ENCODE peak calls at places on chromosomes 3 and 15, in five cellular contexts. S is gastrocnemius medialis, P is uterus, V is ovary, U is heart left ventricle. M is an unnamed sample.
A peak's percentile ranks its signal among the peaks of the same experiment; 100 is the strongest.

GRCh38 chr3:33184863-33185262 is 33.7 kb downstream of the SUSD5 start:
- DNase-seq in S (no peak), P (no peak), V (no peak), U (no peak), M (no peak)

GRCh38 chr3:187403768-187404270 is 35.6 kb downstream of the RTP4 start:
- DNase-seq in S (no peak), P (peak; percentile 15), V (no peak), U (no peak), M (no peak)

GRCh38 chr15:92365079-92365478 is 28.6 kb upstream of the ST8SIA2 start:
- DNase-seq in S (no peak), P (no peak), V (no peak), U (no peak), M (no peak)

GRCh38 chr3:60841355-60841754 is 409.9 kb downstream of the FHIT start:
- DNase-seq in S (no peak), P (no peak), V (no peak), U (no peak), M (no peak)

GRCh38 chr3:132912416-132912753 is 125.8 kb upstream of the TMEM108 start:
- DNase-seq in S (no peak), P (no peak), V (no peak), U (no peak), M (no peak)

GRCh38 chr3:121660356-121661171 is at the start of gene HCLS1:
- DNase-seq in S (peak; percentile 25), P (no peak), V (no peak), U (peak; percentile 54), M (peak; percentile 18)

GRCh38 chr15:57237282-57237642 is 139.0 kb upstream of the CGNL1 start:
- DNase-seq in S (no peak), P (no peak), V (no peak), U (no peak), M (no peak)

GRCh38 chr3:122916580-122916979 is 111.0 kb downstream of the SEMA5B start:
- DNase-seq in S (no peak), P (no peak), V (no peak), U (no peak), M (no peak)

GRCh38 chr3:39137991-39138803 is 15.2 kb downstream of the CSRNP1 start:
- DNase-seq in S (no peak), P (no peak), V (no peak), U (no peak), M (no peak)

GRCh38 chr15:98123834-98124233 is 163.3 kb downstream of the ARRDC4 start:
- DNase-seq in S (no peak), P (no peak), V (no peak), U (no peak), M (no peak)

GRCh38 chr15:60830479-60830878 is 351.5 kb upstream of the ICE2 start:
- DNase-seq in S (no peak), P (no peak), V (no peak), U (no peak), M (no peak)

GRCh38 chr15:72982750-72983149 is 69.5 kb upstream of the NEO1 start:
- DNase-seq in S (no peak), P (no peak), V (no peak), U (no peak), M (no peak)

GRCh38 chr15:66094331-66094730 is 159.2 kb downstream of the MEGF11 start:
- DNase-seq in S (no peak), P (no peak), V (no peak), U (no peak), M (no peak)

GRCh38 chr3:31114929-31115283 is 220.4 kb upstream of the GADL1 start:
- DNase-seq in S (no peak), P (no peak), V (no peak), U (no peak), M (no peak)

GRCh38 chr3:120791958-120792357 is 49.4 kb downstream of the GTF2E1 start:
- DNase-seq in S (no peak), P (no peak), V (no peak), U (no peak), M (no peak)

GRCh38 chr3:123285479-123285878 is 83.7 kb downstream of the SEC22A start:
- DNase-seq in S (no peak), P (no peak), V (no peak), U (no peak), M (no peak)

GRCh38 chr15:66294157-66294931 is 976 bp downstream of the DIS3L start:
- DNase-seq in S (no peak), P (peak; percentile 16), V (no peak), U (no peak), M (peak; percentile 27)

GRCh38 chr15:66066005-66066404 is 187.5 kb downstream of the MEGF11 start:
- DNase-seq in S (no peak), P (no peak), V (no peak), U (no peak), M (no peak)

GRCh38 chr15:78626611-78627010 is 5.8 kb upstream of the CHRNA3 start:
- DNase-seq in S (no peak), P (no peak), V (no peak), U (no peak), M (no peak)

GRCh38 chr15:92393287-92393993 is at the start of gene ST8SIA2:
- DNase-seq in S (no peak), P (no peak), V (no peak), U (no peak), M (no peak)

DNA sequence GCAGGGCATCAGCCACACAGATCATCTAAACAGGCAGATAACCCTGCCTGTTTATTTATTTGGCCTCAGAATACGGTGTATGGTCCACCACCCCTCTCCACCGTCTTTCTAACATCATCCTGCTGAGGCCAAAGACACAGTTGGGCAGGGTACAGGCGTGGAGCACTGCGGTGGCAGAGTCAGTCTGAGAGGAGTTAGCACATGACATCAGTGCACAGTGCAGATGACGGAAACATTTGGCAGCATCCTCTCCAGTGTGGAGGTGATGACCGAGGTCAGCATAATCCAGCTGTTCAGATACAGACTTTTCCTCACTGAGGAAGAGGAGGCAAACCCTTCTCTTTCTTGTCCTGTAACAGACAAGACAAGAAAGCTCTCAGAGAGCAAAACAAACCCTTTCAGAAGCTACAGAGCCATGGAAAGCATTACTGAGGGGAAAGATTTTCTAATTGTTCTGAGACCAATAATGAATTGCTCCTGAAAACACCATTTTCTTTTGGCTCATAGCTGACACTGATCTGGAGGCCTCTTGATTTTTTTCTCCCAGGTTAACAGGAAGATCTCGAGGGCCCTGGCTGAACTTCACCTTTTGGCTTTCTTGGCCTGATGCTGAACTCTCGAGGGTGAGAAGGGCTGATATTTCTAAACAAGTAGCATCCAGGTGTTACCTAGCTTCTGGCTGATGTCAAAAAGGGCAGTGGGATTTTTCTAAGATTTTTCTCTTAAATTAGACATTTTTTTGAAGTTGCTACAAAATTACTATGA is 20.1 kb upstream of the NFKBIZ start:
- DNase-seq in S (peak; percentile 63), P (peak; percentile 73), V (peak; percentile 62), U (peak; percentile 76), M (peak; percentile 48)
- TF ChIP-seq POLR2A in S (no peak), P (peak; percentile 27), V (peak; percentile 19), U (no peak), M (no peak)

DNA sequence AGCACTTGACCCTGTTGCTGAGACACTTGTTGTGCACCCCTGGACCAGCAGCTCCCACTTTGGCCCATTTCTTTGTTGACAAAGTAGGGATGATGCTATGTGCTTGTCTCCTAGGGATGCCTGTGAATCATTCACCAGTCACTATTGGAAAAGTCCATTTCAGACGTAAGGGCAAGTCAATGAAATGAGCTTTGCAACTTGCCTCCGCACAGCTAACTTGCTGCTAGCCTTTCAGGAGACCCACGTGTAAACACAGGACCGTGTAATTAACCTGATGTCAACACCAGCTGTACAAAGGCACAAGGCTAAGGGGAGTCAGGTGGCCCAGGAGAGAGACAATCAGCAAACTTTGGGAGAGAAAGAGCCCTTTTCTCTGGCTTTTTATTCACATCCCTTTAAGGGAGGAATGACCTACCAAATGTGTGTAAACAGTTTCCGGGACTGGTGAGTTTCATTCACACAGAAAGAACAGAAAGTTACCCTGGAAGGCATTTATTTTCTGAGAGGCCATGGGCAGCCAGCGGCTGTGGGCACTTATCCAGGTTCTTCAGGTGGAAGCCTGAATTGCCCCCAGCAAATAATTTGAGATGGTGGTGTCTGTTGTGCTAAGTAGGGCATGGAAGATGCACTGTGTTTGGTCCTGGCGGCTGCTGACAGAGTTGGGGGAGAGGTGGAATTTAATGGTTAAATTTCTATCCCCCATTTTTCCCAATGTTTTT is 54.0 kb downstream of the TIPARP start:
- DNase-seq in S (no peak), P (no peak), V (no peak), U (no peak), M (no peak)
- H3K27ac ChIP-seq in S (no peak overlapping the region), P (no peak overlapping the region), V (no peak overlapping the region), U (no peak overlapping the region), M (no peak overlapping the region)

GRCh38 chr3:106844638-106845037 is 532.6 kb upstream of the CCDC54 start:
- DNase-seq in S (no peak), P (no peak), V (no peak), U (no peak), M (no peak)

GRCh38 chr3:106848099-106848498 is 529.1 kb upstream of the CCDC54 start:
- DNase-seq in S (no peak), P (no peak), V (no peak), U (no peak), M (no peak)

GRCh38 chr3:106850429-106850828 is 526.8 kb upstream of the CCDC54 start:
- DNase-seq in S (no peak), P (no peak), V (no peak), U (no peak), M (no peak)
- H3K4me3 ChIP-seq in S (no peak overlapping the region), P (no peak overlapping the region), V (no peak overlapping the region), U (no peak overlapping the region), M (no peak overlapping the region)

GRCh38 chr15:42273099-42273899 is at the start of the genes GANC and TMEM87A:
- DNase-seq in S (peak; percentile 98), P (peak; percentile 96), V (peak; percentile 95), U (peak; percentile 98), M (peak; percentile 97)
- TF ChIP-seq POLR2A in S (peak; percentile 81), P (peak; percentile 84), V (peak; percentile 91), U (no peak), M (peak; percentile 93)

M was measured in body of pancreas.